ENCODE peak calls at places on chromosome 20, in eight cellular contexts. One of them, this sample, is unnamed.

GRCh38 chr20:15637971-15638754 is 935.1 kb downstream of the KIF16B start:
- DNase-seq in cardiac muscle cell: no peak
- DNase-seq in fibroblast of the aortic adventitia: no peak
- DNase-seq in HFFc6: no peak
- DNase-seq in bronchial epithelial cell: no peak
- DNase-seq in transverse colon: no peak
- DNase-seq in CD4-positive, alpha-beta T cell: no peak
- DNase-seq in brain microvascular endothelial cell: no peak
- DNase-seq in this sample: no peak

GRCh38 chr20:11044561-11044960 is 370.8 kb upstream of the JAG1 start:
- DNase-seq in cardiac muscle cell: no peak
- DNase-seq in fibroblast of the aortic adventitia: no peak
- DNase-seq in HFFc6: no peak
- DNase-seq in bronchial epithelial cell: no peak
- DNase-seq in transverse colon: no peak
- DNase-seq in CD4-positive, alpha-beta T cell: no peak
- DNase-seq in brain microvascular endothelial cell: no peak
- DNase-seq in this sample: no peak

GRCh38 chr20:50312682-50313187 is 122.1 kb downstream of the CEBPB start:
- DNase-seq in cardiac muscle cell: peak
- DNase-seq in fibroblast of the aortic adventitia: peak
- DNase-seq in HFFc6: peak
- DNase-seq in bronchial epithelial cell: peak
- DNase-seq in transverse colon: peak
- DNase-seq in CD4-positive, alpha-beta T cell: no peak
- DNase-seq in brain microvascular endothelial cell: no peak
- DNase-seq in this sample: no peak

GRCh38 chr20:4086771-4087677 is 71.7 kb upstream of the RNF24 start:
- DNase-seq in cardiac muscle cell: no peak
- DNase-seq in fibroblast of the aortic adventitia: peak
- DNase-seq in HFFc6: no peak
- DNase-seq in bronchial epithelial cell: no peak
- DNase-seq in transverse colon: no peak
- DNase-seq in CD4-positive, alpha-beta T cell: no peak
- DNase-seq in brain microvascular endothelial cell: no peak
- DNase-seq in this sample: no peak

GRCh38 chr20:41192575-41192974 is 55.2 kb downstream of the PLCG1 start:
- DNase-seq in cardiac muscle cell: no peak
- DNase-seq in fibroblast of the aortic adventitia: no peak
- DNase-seq in HFFc6: no peak
- DNase-seq in bronchial epithelial cell: no peak
- DNase-seq in transverse colon: no peak
- DNase-seq in CD4-positive, alpha-beta T cell: no peak
- DNase-seq in brain microvascular endothelial cell: no peak
- DNase-seq in this sample: no peak

GRCh38 chr20:38168791-38169589 is 3.9 kb upstream of the TGM2 start:
- DNase-seq in cardiac muscle cell: no peak
- DNase-seq in fibroblast of the aortic adventitia: no peak
- DNase-seq in HFFc6: no peak
- DNase-seq in bronchial epithelial cell: peak
- DNase-seq in transverse colon: no peak
- DNase-seq in CD4-positive, alpha-beta T cell: no peak
- DNase-seq in brain microvascular endothelial cell: no peak
- DNase-seq in this sample: no peak

GRCh38 chr20:31989030-31989645 is 21.1 kb upstream of the CCM2L start:
- DNase-seq in cardiac muscle cell: no peak
- DNase-seq in fibroblast of the aortic adventitia: no peak
- DNase-seq in HFFc6: no peak
- DNase-seq in bronchial epithelial cell: no peak
- DNase-seq in transverse colon: no peak
- DNase-seq in CD4-positive, alpha-beta T cell: no peak
- DNase-seq in brain microvascular endothelial cell: no peak
- DNase-seq in this sample: no peak

GRCh38 chr20:17873410-17874270 is 95.0 kb downstream of the SNX5 start:
- DNase-seq in cardiac muscle cell: peak
- DNase-seq in fibroblast of the aortic adventitia: peak
- DNase-seq in HFFc6: peak
- DNase-seq in bronchial epithelial cell: peak
- DNase-seq in transverse colon: peak
- DNase-seq in CD4-positive, alpha-beta T cell: no peak
- DNase-seq in brain microvascular endothelial cell: peak
- DNase-seq in this sample: no peak

GRCh38 chr20:3765171-3765887 is 2.2 kb downstream of the ADISSP start:
- DNase-seq in cardiac muscle cell: no peak
- DNase-seq in fibroblast of the aortic adventitia: no peak
- DNase-seq in HFFc6: no peak
- DNase-seq in bronchial epithelial cell: no peak
- DNase-seq in transverse colon: no peak
- DNase-seq in CD4-positive, alpha-beta T cell: no peak
- DNase-seq in brain microvascular endothelial cell: no peak
- DNase-seq in this sample: no peak

GRCh38 chr20:59014680-59015389 is 4.4 kb upstream of the TUBB1 start:
- DNase-seq in cardiac muscle cell: no peak
- DNase-seq in fibroblast of the aortic adventitia: no peak
- DNase-seq in HFFc6: no peak
- DNase-seq in bronchial epithelial cell: no peak
- DNase-seq in transverse colon: no peak
- DNase-seq in CD4-positive, alpha-beta T cell: no peak
- DNase-seq in brain microvascular endothelial cell: no peak
- DNase-seq in this sample: no peak

GRCh38 chr20:6818033-6818808 is 50.7 kb downstream of the BMP2 start:
- DNase-seq in cardiac muscle cell: peak
- DNase-seq in fibroblast of the aortic adventitia: peak
- DNase-seq in HFFc6: no peak
- DNase-seq in bronchial epithelial cell: no peak
- DNase-seq in transverse colon: no peak
- DNase-seq in CD4-positive, alpha-beta T cell: no peak
- DNase-seq in brain microvascular endothelial cell: peak
- DNase-seq in this sample: no peak

GRCh38 chr20:24952376-24953203 is 3.5 kb downstream of the CST7 start:
- DNase-seq in cardiac muscle cell: no peak
- DNase-seq in fibroblast of the aortic adventitia: no peak
- DNase-seq in HFFc6: no peak
- DNase-seq in bronchial epithelial cell: no peak
- DNase-seq in transverse colon: no peak
- DNase-seq in CD4-positive, alpha-beta T cell: no peak
- DNase-seq in brain microvascular endothelial cell: no peak
- DNase-seq in this sample: no peak

GRCh38 chr20:50003253-50003656 is 20.5 kb downstream of the SNAI1 start:
- DNase-seq in cardiac muscle cell: peak
- DNase-seq in fibroblast of the aortic adventitia: peak
- DNase-seq in HFFc6: peak
- DNase-seq in bronchial epithelial cell: peak
- DNase-seq in transverse colon: no peak
- DNase-seq in CD4-positive, alpha-beta T cell: no peak
- DNase-seq in brain microvascular endothelial cell: peak
- DNase-seq in this sample: no peak

GRCh38 chr20:21509597-21510331 is 4.1 kb downstream of the NKX2-2 start:
- DNase-seq in cardiac muscle cell: peak
- DNase-seq in fibroblast of the aortic adventitia: peak
- DNase-seq in HFFc6: peak
- DNase-seq in bronchial epithelial cell: no peak
- DNase-seq in transverse colon: no peak
- DNase-seq in CD4-positive, alpha-beta T cell: no peak
- DNase-seq in brain microvascular endothelial cell: no peak
- DNase-seq in this sample: no peak
- TF ChIP-seq CTCF in cardiac muscle cell: peak
- TF ChIP-seq CTCF in fibroblast of the aortic adventitia: peak
- TF ChIP-seq CTCF in HFFc6: peak
- TF ChIP-seq CTCF in bronchial epithelial cell: no peak
- TF ChIP-seq CTCF in transverse colon: no peak
- TF ChIP-seq CTCF in CD4-positive, alpha-beta T cell: no peak
- TF ChIP-seq CTCF in brain microvascular endothelial cell: peak
- TF ChIP-seq CTCF in this sample: no peak

GRCh38 chr20:63381781-63382431 is 20.8 kb upstream of the CHRNA4 start:
- DNase-seq in cardiac muscle cell: no peak
- DNase-seq in fibroblast of the aortic adventitia: no peak
- DNase-seq in HFFc6: no peak
- DNase-seq in bronchial epithelial cell: no peak
- DNase-seq in transverse colon: no peak
- DNase-seq in CD4-positive, alpha-beta T cell: peak
- DNase-seq in brain microvascular endothelial cell: no peak
- DNase-seq in this sample: peak

GRCh38 chr20:63380346-63380870 is 19.3 kb upstream of the CHRNA4 start:
- DNase-seq in cardiac muscle cell: no peak
- DNase-seq in fibroblast of the aortic adventitia: no peak
- DNase-seq in HFFc6: no peak
- DNase-seq in bronchial epithelial cell: no peak
- DNase-seq in transverse colon: no peak
- DNase-seq in CD4-positive, alpha-beta T cell: no peak
- DNase-seq in brain microvascular endothelial cell: no peak
- DNase-seq in this sample: no peak

GRCh38 chr20:63383556-63383955 is 22.4 kb upstream of the CHRNA4 start:
- DNase-seq in cardiac muscle cell: no peak
- DNase-seq in fibroblast of the aortic adventitia: no peak
- DNase-seq in HFFc6: no peak
- DNase-seq in bronchial epithelial cell: no peak
- DNase-seq in transverse colon: no peak
- DNase-seq in CD4-positive, alpha-beta T cell: no peak
- DNase-seq in brain microvascular endothelial cell: no peak
- DNase-seq in this sample: no peak

GRCh38 chr20:63384336-63384735 is 23.2 kb upstream of the CHRNA4 start:
- DNase-seq in cardiac muscle cell: no peak
- DNase-seq in fibroblast of the aortic adventitia: no peak
- DNase-seq in HFFc6: no peak
- DNase-seq in bronchial epithelial cell: no peak
- DNase-seq in transverse colon: no peak
- DNase-seq in CD4-positive, alpha-beta T cell: no peak
- DNase-seq in brain microvascular endothelial cell: no peak
- DNase-seq in this sample: no peak

DNA sequence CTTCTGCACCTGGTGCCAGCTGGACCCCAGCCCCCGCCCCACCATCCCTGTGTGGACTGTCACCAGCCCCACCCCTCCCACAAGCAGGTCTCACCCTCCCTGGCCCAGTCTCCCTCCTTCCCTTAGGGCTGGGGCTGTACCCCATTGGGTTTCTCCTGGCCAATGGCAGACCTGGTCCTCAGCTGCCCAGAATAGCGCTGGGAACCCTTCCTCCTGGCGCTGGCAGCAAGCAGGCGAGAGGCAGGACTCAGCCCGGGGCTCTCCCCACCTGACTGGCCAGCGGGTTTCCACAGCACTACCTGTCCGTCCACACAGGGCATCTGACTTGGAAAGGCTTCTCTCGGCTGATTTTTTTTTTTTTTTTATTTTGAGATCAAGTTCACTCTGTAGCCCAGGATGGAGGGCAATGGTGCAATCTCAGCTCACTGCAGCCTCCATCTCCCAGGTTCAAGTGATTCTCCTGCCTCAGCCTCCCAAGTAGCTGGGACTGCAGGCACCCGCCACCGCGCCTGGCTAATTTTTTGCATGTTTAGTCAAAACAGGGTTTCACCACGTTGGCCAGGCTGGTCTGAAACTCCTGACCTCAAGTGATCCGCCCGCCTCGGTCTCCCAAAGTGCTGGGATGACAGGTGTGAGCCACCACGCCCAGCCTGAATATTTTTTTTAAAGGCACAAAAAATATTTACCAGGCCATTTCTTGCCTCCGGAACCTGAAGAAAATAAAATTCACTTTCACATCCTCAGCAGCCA is 21.6 kb upstream of the CHRNA4 start:
- DNase-seq in cardiac muscle cell: no peak
- DNase-seq in fibroblast of the aortic adventitia: no peak
- DNase-seq in HFFc6: no peak
- DNase-seq in bronchial epithelial cell: no peak
- DNase-seq in transverse colon: no peak
- DNase-seq in CD4-positive, alpha-beta T cell: no peak
- DNase-seq in brain microvascular endothelial cell: no peak
- DNase-seq in this sample: no peak
- TF ChIP-seq CTCF in cardiac muscle cell: no peak
- TF ChIP-seq CTCF in fibroblast of the aortic adventitia: no peak
- TF ChIP-seq CTCF in HFFc6: no peak
- TF ChIP-seq CTCF in bronchial epithelial cell: no peak
- TF ChIP-seq CTCF in transverse colon: no peak
- TF ChIP-seq CTCF in CD4-positive, alpha-beta T cell: no peak
- TF ChIP-seq CTCF in brain microvascular endothelial cell: no peak
- TF ChIP-seq CTCF in this sample: no peak

GRCh38 chr20:813386-813785 is 20.1 kb upstream of the FAM110A start:
- DNase-seq in cardiac muscle cell: peak
- DNase-seq in fibroblast of the aortic adventitia: no peak
- DNase-seq in HFFc6: no peak
- DNase-seq in bronchial epithelial cell: no peak
- DNase-seq in transverse colon: no peak
- DNase-seq in CD4-positive, alpha-beta T cell: no peak
- DNase-seq in brain microvascular endothelial cell: no peak
- DNase-seq in this sample: no peak

GRCh38 chr20:818001-818664 is 15.4 kb upstream of the FAM110A start:
- DNase-seq in cardiac muscle cell: no peak
- DNase-seq in fibroblast of the aortic adventitia: no peak
- DNase-seq in HFFc6: no peak
- DNase-seq in bronchial epithelial cell: peak
- DNase-seq in transverse colon: no peak
- DNase-seq in CD4-positive, alpha-beta T cell: no peak
- DNase-seq in brain microvascular endothelial cell: no peak
- DNase-seq in this sample: no peak

GRCh38 chr20:815914-816606 is 17.5 kb upstream of the FAM110A start:
- DNase-seq in cardiac muscle cell: peak
- DNase-seq in fibroblast of the aortic adventitia: peak
- DNase-seq in HFFc6: no peak
- DNase-seq in bronchial epithelial cell: peak
- DNase-seq in transverse colon: peak
- DNase-seq in CD4-positive, alpha-beta T cell: peak
- DNase-seq in brain microvascular endothelial cell: peak
- DNase-seq in this sample: peak

GRCh38 chr20:819680-820327 is 13.7 kb upstream of the FAM110A start:
- DNase-seq in cardiac muscle cell: no peak
- DNase-seq in fibroblast of the aortic adventitia: no peak
- DNase-seq in HFFc6: no peak
- DNase-seq in bronchial epithelial cell: no peak
- DNase-seq in transverse colon: no peak
- DNase-seq in CD4-positive, alpha-beta T cell: no peak
- DNase-seq in brain microvascular endothelial cell: no peak
- DNase-seq in this sample: no peak

GRCh38 chr20:815226-815625 is 18.3 kb upstream of the FAM110A start:
- DNase-seq in cardiac muscle cell: no peak
- DNase-seq in fibroblast of the aortic adventitia: no peak
- DNase-seq in HFFc6: no peak
- DNase-seq in bronchial epithelial cell: no peak
- DNase-seq in transverse colon: no peak
- DNase-seq in CD4-positive, alpha-beta T cell: no peak
- DNase-seq in brain microvascular endothelial cell: no peak
- DNase-seq in this sample: no peak
- TF ChIP-seq CTCF in cardiac muscle cell: no peak
- TF ChIP-seq CTCF in fibroblast of the aortic adventitia: no peak
- TF ChIP-seq CTCF in HFFc6: no peak
- TF ChIP-seq CTCF in bronchial epithelial cell: no peak
- TF ChIP-seq CTCF in transverse colon: no peak
- TF ChIP-seq CTCF in CD4-positive, alpha-beta T cell: no peak
- TF ChIP-seq CTCF in brain microvascular endothelial cell: no peak
- TF ChIP-seq CTCF in this sample: no peak

GRCh38 chr20:51711426-51711825 is 56.8 kb downstream of the ATP9A start:
- DNase-seq in cardiac muscle cell: no peak
- DNase-seq in fibroblast of the aortic adventitia: no peak
- DNase-seq in HFFc6: no peak
- DNase-seq in bronchial epithelial cell: no peak
- DNase-seq in transverse colon: no peak
- DNase-seq in CD4-positive, alpha-beta T cell: no peak
- DNase-seq in brain microvascular endothelial cell: no peak
- DNase-seq in this sample: no peak
- TF ChIP-seq CTCF in cardiac muscle cell: no peak
- TF ChIP-seq CTCF in fibroblast of the aortic adventitia: no peak
- TF ChIP-seq CTCF in HFFc6: no peak
- TF ChIP-seq CTCF in bronchial epithelial cell: no peak
- TF ChIP-seq CTCF in transverse colon: no peak
- TF ChIP-seq CTCF in CD4-positive, alpha-beta T cell: no peak
- TF ChIP-seq CTCF in brain microvascular endothelial cell: no peak
- TF ChIP-seq CTCF in this sample: no peak

GRCh38 chr20:36199293-36200257 is 36.7 kb upstream of the AAR2 start:
- DNase-seq in cardiac muscle cell: peak
- DNase-seq in fibroblast of the aortic adventitia: peak
- DNase-seq in HFFc6: peak
- DNase-seq in bronchial epithelial cell: peak
- DNase-seq in transverse colon: peak
- DNase-seq in CD4-positive, alpha-beta T cell: peak
- DNase-seq in brain microvascular endothelial cell: peak
- DNase-seq in this sample: peak
- TF ChIP-seq CTCF in cardiac muscle cell: peak
- TF ChIP-seq CTCF in fibroblast of the aortic adventitia: peak
- TF ChIP-seq CTCF in HFFc6: peak
- TF ChIP-seq CTCF in bronchial epithelial cell: peak
- TF ChIP-seq CTCF in transverse colon: peak
- TF ChIP-seq CTCF in CD4-positive, alpha-beta T cell: peak
- TF ChIP-seq CTCF in brain microvascular endothelial cell: peak
- TF ChIP-seq CTCF in this sample: no peak